ENCODE peak calls at places on chromosomes 4 and X, in four cellular contexts. S is AG04449; W is CD8-positive, alpha-beta T cell; H is CD4-positive, alpha-beta T cell. G is an unnamed sample.

GRCh38 chrX:120309873-120310730 is 1.2 kb downstream of the TMEM255A start:
- DNase-seq in S (no peak), W (peak), H (no peak), G (no peak)

GRCh38 chrX:17500145-17500579 is 125.2 kb downstream of the NHS start:
- DNase-seq in S (peak), W (no peak), H (no peak), G (no peak)

GRCh38 chr4:138235419-138235952 is 6.7 kb downstream of the SLC7A11 start:
- DNase-seq in S (peak), W (no peak), H (no peak), G (no peak)

GRCh38 chrX:29858714-29859113 is 356.6 kb upstream of the MAGEB2 start:
- DNase-seq in S (no peak), W (no peak), H (no peak), G (no peak)

GRCh38 chr4:56743550-56743949 is 62.5 kb upstream of the HOPX start:
- DNase-seq in S (no peak), W (no peak), H (no peak), G (no peak)

GRCh38 chr4:111991797-111992196 is 153.5 kb upstream of the FAM241A start:
- DNase-seq in S (no peak), W (no peak), H (no peak), G (no peak)

GRCh38 chrX:54413753-54414152 is 26.5 kb upstream of the TSR2 start:
- DNase-seq in S (no peak), W (no peak), H (no peak), G (no peak)

GRCh38 chr4:87017580-87018061 is 82.8 kb downstream of the AFF1 start:
- DNase-seq in S (peak), W (peak), H (no peak), G (no peak)

GRCh38 chr4:46432923-46433322 is 43.0 kb upstream of the GABRA2 start:
- DNase-seq in S (no peak), W (no peak), H (no peak), G (no peak)

GRCh38 chrX:130186645-130187044 is 14.9 kb downstream of the RAB33A start:
- DNase-seq in S (no peak), W (no peak), H (no peak), G (no peak)

GRCh38 chr4:41066049-41066448 is 148.3 kb downstream of the APBB2 start:
- DNase-seq in S (no peak), W (no peak), H (no peak), G (no peak)

GRCh38 chr4:83535520-83535944 is 376 bp upstream of the GPAT3 start:
- DNase-seq in S (no peak), W (peak), H (peak), G (peak)

GRCh38 chrX:95351089-95351488 is 1333.6 kb upstream of the DIAPH2 start:
- DNase-seq in S (no peak), W (no peak), H (no peak), G (no peak)

GRCh38 chrX:21911481-21911880 is 29.0 kb upstream of the SMS start:
- DNase-seq in S (no peak), W (no peak), H (no peak), G (no peak)

GRCh38 chr4:120769227-120769626 is 153.3 kb downstream of the PRDM5 start:
- DNase-seq in S (peak), W (no peak), H (no peak), G (no peak)

GRCh38 chrX:154719132-154719675 is 31.7 kb downstream of the GAB3 start:
- DNase-seq in S (no peak), W (peak), H (peak), G (no peak)

GRCh38 chr4:122666527-122667245 is 45.8 kb upstream of the IL21 start:
- DNase-seq in S (peak), W (no peak), H (no peak), G (no peak)

GRCh38 chr4:12645732-12646131 is 838.4 kb downstream of the RAB28 start:
- DNase-seq in S (no peak), W (no peak), H (no peak), G (no peak)

GRCh38 chrX:119381349-119381944 is 17.7 kb upstream of the SLC25A43 start:
- DNase-seq in S (no peak), W (no peak), H (no peak), G (no peak)

GRCh38 chrX:152817082-152817744 is 13.3 kb downstream of the CETN2 start:
- DNase-seq in S (no peak), W (no peak), H (no peak), G (no peak)

GRCh38 chr4:41366911-41367517 is 110.3 kb downstream of the UCHL1 start:
- DNase-seq in S (no peak), W (no peak), H (no peak), G (no peak)

GRCh38 chr4:182177166-182177565 is 66.0 kb upstream of the TENM3 start:
- DNase-seq in S (no peak), W (no peak), H (no peak), G (no peak)

GRCh38 chr4:14749910-14750309 is 252.4 kb upstream of the CPEB2 start:
- DNase-seq in S (no peak), W (peak), H (no peak), G (peak)

GRCh38 chr4:152014280-152014679 is 253.5 kb upstream of the GATB start:
- DNase-seq in S (no peak), W (peak), H (peak), G (no peak)

GRCh38 chrX:150504399-150505186 is 63.8 kb upstream of the MTM1 start:
- DNase-seq in S (no peak), W (no peak), H (no peak), G (no peak)

GRCh38 chrX:153411255-153411987 is at the start of gene ZFP92:
- DNase-seq in S (no peak), W (peak), H (peak), G (no peak)

GRCh38 chr4:75071241-75071778 is 138.4 kb downstream of the PARM1 start:
- DNase-seq in S (no peak), W (no peak), H (no peak), G (no peak)

GRCh38 chr4:141036786-141037185 is 96.5 kb downstream of the RNF150 start:
- DNase-seq in S (no peak), W (no peak), H (no peak), G (no peak)

G was measured in prostate gland.